ENCODE peak calls at places on chromosomes 7 and 10, in five cellular contexts. G is NCI-H510A treated with DMSO at 0.1 percent for 48 hours; O is stimulated activated CD8-positive, alpha-beta memory T cell treated with anti-CD3 and anti-CD28 coated beads, Interleukin-2, amount 100 ng/mL, for 48 hours; J is SHP77 treated with DMSO at 0.1 percent for 48 hours; E is fibroblast of the conjunctiva. K is an unnamed sample.
A peak's percentile ranks its signal among the peaks of the same experiment; 100 is the strongest.

GRCh38 chr7:45692031-45692430 is 117.9 kb downstream of the ADCY1 start:
- DNase-seq in O (no peak), E (no peak), J (no peak), G (no peak), K (no peak)

GRCh38 chr7:134441264-134441663 is 17.6 kb downstream of the AKR1B1 start:
- DNase-seq in G (no peak), J (no peak), E (no peak), O (no peak), K (no peak)

GRCh38 chr10:48590945-48591344 is 13.9 kb downstream of the ARHGAP22 start:
- DNase-seq in G (peak; percentile 27), O (no peak), J (no peak), E (no peak), K (no peak)

GRCh38 chr7:27375958-27376357 is 133.4 kb downstream of the EVX1 start:
- DNase-seq in G (no peak), O (no peak), J (no peak), E (no peak), K (no peak)

GRCh38 chr7:108201766-108202165 is 71.6 kb upstream of the LAMB4 start:
- DNase-seq in G (no peak), E (no peak), O (no peak), J (no peak), K (no peak)

GRCh38 chr10:32680803-32681557 is 235.0 kb downstream of the CCDC7 start:
- DNase-seq in J (no peak), E (no peak), O (no peak), G (no peak), K (no peak)

GRCh38 chr10:31401287-31401686 is 82.3 kb downstream of the ZEB1 start:
- DNase-seq in J (peak; percentile 9), G (peak; percentile 54), E (no peak), O (no peak), K (no peak)

GRCh38 chr10:111179514-111179913 is 102.7 kb downstream of the ADRA2A start:
- DNase-seq in E (no peak), G (no peak), O (no peak), J (no peak), K (no peak)

GRCh38 chr7:151115121-151115835 is 29.0 kb downstream of the AGAP3 start:
- DNase-seq in E (no peak), J (no peak), O (peak; percentile 26), G (no peak), K (no peak)

GRCh38 chr10:77049896-77050295 is 587.7 kb downstream of the KCNMA1 start:
- DNase-seq in E (no peak), G (no peak), O (no peak), J (no peak), K (no peak)

GRCh38 chr10:122333037-122333436 is 41.5 kb upstream of the PLEKHA1 start:
- DNase-seq in O (peak; percentile 13), J (no peak), G (no peak), E (no peak), K (no peak)

GRCh38 chr10:29681700-29682444 is 47.1 kb upstream of the SVIL start:
- DNase-seq in E (no peak), G (no peak), J (no peak), O (peak; percentile 13), K (peak; percentile 86)

GRCh38 chr7:63024446-63024845 is 974.2 kb upstream of the ZNF722 start:
- DNase-seq in O (no peak), J (no peak), E (no peak), G (no peak), K (no peak)

GRCh38 chr7:46286346-46286745 is 365.3 kb upstream of the IGFBP3 start:
- DNase-seq in J (no peak), E (no peak), G (no peak), O (no peak), K (no peak)

GRCh38 chr7:13179011-13179574 is 491.7 kb downstream of the ARL4A start:
- DNase-seq in O (no peak), G (peak; percentile 43), J (peak; percentile 89), E (no peak), K (no peak)

GRCh38 chr7:3922175-3922635 is 621.2 kb downstream of the SDK1 start:
- DNase-seq in J (peak; percentile 30), E (peak; percentile 87), O (no peak), G (peak; percentile 50), K (no peak)

GRCh38 chr10:58237014-58237830 is 30.5 kb downstream of the IPMK start:
- DNase-seq in O (no peak), E (peak; percentile 70), J (no peak), G (no peak), K (no peak)

GRCh38 chr10:100307716-100308115 is 21.2 kb upstream of the BLOC1S2 start:
- DNase-seq in J (no peak), E (no peak), G (no peak), O (no peak), K (no peak)

GRCh38 chr10:23604613-23605012 is 165.7 kb downstream of the OTUD1 start:
- DNase-seq in J (no peak), E (no peak), G (no peak), O (no peak), K (no peak)

GRCh38 chr7:126937196-126937595 is 315.5 kb downstream of the GRM8 start:
- DNase-seq in O (no peak), E (no peak), G (no peak), J (no peak), K (no peak)

GRCh38 chr7:119270045-119270464 is 1002.9 kb upstream of the KCND2 start:
- DNase-seq in J (peak; percentile 48), G (peak; percentile 42), O (peak; percentile 1), E (peak; percentile 60), K (peak; percentile 49)

GRCh38 chr7:106870983-106871410 is 5.9 kb downstream of the PIK3CG start:
- DNase-seq in G (no peak), O (no peak), E (no peak), J (no peak), K (no peak)

GRCh38 chr10:68423522-68423921 is 16.4 kb upstream of the RUFY2 start:
- DNase-seq in G (no peak), O (peak; percentile 23), E (no peak), J (no peak), K (peak; percentile 61)

GRCh38 chr10:104501864-104502579 is 139.1 kb upstream of the SORCS3 start:
- DNase-seq in E (no peak), J (no peak), O (no peak), G (no peak), K (no peak)

GRCh38 chr7:46747869-46748576 is 827.0 kb upstream of the IGFBP3 start:
- DNase-seq in G (no peak), E (no peak), J (no peak), O (no peak), K (no peak)

GRCh38 chr7:140601566-140602174 is 38.9 kb downstream of the DENND2A start:
- DNase-seq in G (no peak), O (no peak), J (no peak), E (no peak), K (no peak)

GRCh38 chr10:23359692-23360380 is 15.2 kb upstream of the C10orf67 start:
- DNase-seq in E (no peak), J (no peak), O (no peak), G (no peak), K (no peak)

GRCh38 chr10:89249066-89249465 is 2.5 kb downstream of the LIPA start:
- DNase-seq in G (no peak), J (no peak), E (no peak), O (no peak), K (no peak)

GRCh38 chr7:94779070-94779469 is 123.1 kb upstream of the SGCE start:
- DNase-seq in J (no peak), O (no peak), G (no peak), E (no peak), K (no peak)

GRCh38 chr7:151018421-151019129 is 5.7 kb downstream of the ATG9B start:
- DNase-seq in O (no peak), J (no peak), G (peak; percentile 15), E (no peak), K (peak; percentile 49)

GRCh38 chr10:51377070-51377931 is 303.0 kb downstream of the PRKG1 start:
- DNase-seq in E (no peak), J (no peak), O (no peak), G (no peak), K (no peak)

K was measured in activated CD8-positive, alpha-beta T cell treated with anti-CD3 and anti-CD28 coated beads, Interleukin-2, amount 10 ng/mL, durations not matched to agents 7 days and 5 days.